ENCODE peak calls at places on chromosomes 13 and 19, in five cellular contexts. H is heart left ventricle; E is CD8-positive, alpha-beta T cell; W is cardiac muscle cell; N is tibial artery. O is an unnamed sample.

GRCh38 chr19:35513975-35514809 is 743 bp upstream of the DMKN start:
- DNase-seq in E (no peak), W (peak), N (no peak), H (no peak), O (no peak)

GRCh38 chr13:72164811-72165210 is 297.8 kb upstream of the DACH1 start:
- DNase-seq in N (no peak), W (no peak), H (no peak), E (no peak), O (no peak)

GRCh38 chr13:23455401-23456185 is 22.1 kb upstream of the SACS start:
- DNase-seq in N (no peak), W (no peak), E (no peak), H (no peak), O (no peak)

GRCh38 chr13:113930711-113931637 is 42.9 kb downstream of the C13orf46 start:
- DNase-seq in N (peak), W (no peak), H (no peak), E (peak), O (no peak)

GRCh38 chr13:22014469-22014868 is 343.6 kb downstream of the FGF9 start:
- DNase-seq in H (no peak), W (no peak), E (no peak), N (no peak), O (peak)

GRCh38 chr13:49220856-49221614 is 897 bp downstream of the MLNR start:
- DNase-seq in W (no peak), N (no peak), H (no peak), E (no peak), O (no peak)

GRCh38 chr19:18340990-18341868 is 831 bp downstream of the PGPEP1 start:
- DNase-seq in H (peak), E (peak), W (peak), N (peak), O (no peak)

GRCh38 chr13:110624766-110625756 is 9.7 kb downstream of the NAXD start:
- DNase-seq in H (no peak), N (no peak), E (no peak), W (no peak), O (no peak)

GRCh38 chr13:30340367-30341184 is 33.2 kb upstream of the KATNAL1 start:
- DNase-seq in H (peak), E (no peak), W (peak), N (peak), O (peak)

GRCh38 chr19:38044267-38045111 is 137.5 kb downstream of the SIPA1L3 start:
- DNase-seq in N (no peak), W (no peak), E (no peak), H (no peak), O (peak)

GRCh38 chr19:53308339-53308811 is 25.2 kb upstream of the ZNF845 start:
- DNase-seq in W (peak), N (no peak), E (peak), H (no peak), O (no peak)

GRCh38 chr19:34759218-34759917 is 13.6 kb downstream of the ZNF599 start:
- DNase-seq in E (no peak), N (no peak), H (no peak), W (no peak), O (no peak)

GRCh38 chr19:12034610-12035009 is 869 bp downstream of the ZNF433 start:
- DNase-seq in W (no peak), N (no peak), E (no peak), H (no peak), O (peak)
- H3K27ac ChIP-seq in W (peak), N (peak), E (no peak), H (peak), O (peak)

GRCh38 chr13:53206455-53206854 is 177.8 kb downstream of the OLFM4 start:
- DNase-seq in N (no peak), W (no peak), H (no peak), E (no peak), O (peak)
- TF ChIP-seq CTCF in N (no peak), W (peak), H (no peak), E (no peak), O (peak)

DNA sequence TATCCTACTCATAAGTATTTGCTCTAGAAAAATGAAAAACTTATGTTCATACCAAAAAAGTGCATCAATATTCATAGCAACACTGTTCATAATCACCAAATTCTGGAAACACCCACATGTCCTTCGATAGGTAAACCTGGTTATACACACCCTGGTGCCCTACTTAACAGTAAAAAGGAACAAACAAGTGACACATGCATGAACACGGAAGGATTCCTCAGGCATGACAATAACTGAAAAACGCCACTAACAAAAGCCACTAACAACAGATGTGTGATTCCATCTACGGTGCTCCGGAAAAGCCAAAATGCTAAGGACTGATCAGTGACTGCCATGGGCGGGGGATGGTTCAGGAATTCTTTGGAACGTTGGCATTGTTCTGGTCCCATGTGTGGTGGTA is 65.5 kb downstream of the STK24 start:
- DNase-seq in N (no peak), H (no peak), W (no peak), E (no peak), O (no peak)
- H3K27ac ChIP-seq in N (no peak), H (no peak), W (no peak), E (no peak), O (no peak)

DNA sequence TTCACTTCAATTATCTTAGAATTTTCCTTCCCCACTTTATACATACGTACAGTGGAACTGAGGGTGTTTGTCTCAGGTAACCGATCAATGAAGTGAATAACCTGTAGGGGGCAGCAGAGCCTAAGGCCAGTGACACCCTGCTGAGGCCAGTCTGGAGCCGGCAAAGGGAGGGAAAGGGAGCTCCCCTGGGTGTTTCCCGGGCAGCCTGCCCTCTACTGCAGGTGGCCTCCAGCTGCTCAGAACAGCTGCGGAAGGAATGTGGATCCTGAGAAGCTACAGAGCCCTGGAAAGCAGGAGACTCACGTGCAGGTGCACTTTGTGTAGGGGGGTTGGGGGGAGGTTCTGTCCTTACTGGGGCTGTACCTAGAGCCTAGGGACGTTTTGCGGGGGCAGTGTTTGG is 832 bp upstream of the ZNF491 start:
- DNase-seq in W (peak), E (peak), N (peak), H (peak), O (peak)
- TF ChIP-seq CTCF in W (peak), E (peak), N (peak), H (peak), O (peak)

GRCh38 chr13:28052945-28053344 is 47.4 kb downstream of the FLT3 start:
- DNase-seq in N (no peak), H (no peak), E (no peak), W (no peak), O (no peak)

GRCh38 chr13:28049215-28049614 is 51.2 kb downstream of the FLT3 start:
- DNase-seq in H (no peak), W (no peak), N (no peak), E (no peak), O (no peak)

GRCh38 chr13:28047784-28048388 is 52.5 kb downstream of the FLT3 start:
- DNase-seq in N (no peak), E (no peak), W (no peak), H (no peak), O (peak)

GRCh38 chr13:28048768-28049167 is 51.6 kb downstream of the FLT3 start:
- DNase-seq in N (no peak), H (no peak), W (no peak), E (no peak), O (no peak)

DNA sequence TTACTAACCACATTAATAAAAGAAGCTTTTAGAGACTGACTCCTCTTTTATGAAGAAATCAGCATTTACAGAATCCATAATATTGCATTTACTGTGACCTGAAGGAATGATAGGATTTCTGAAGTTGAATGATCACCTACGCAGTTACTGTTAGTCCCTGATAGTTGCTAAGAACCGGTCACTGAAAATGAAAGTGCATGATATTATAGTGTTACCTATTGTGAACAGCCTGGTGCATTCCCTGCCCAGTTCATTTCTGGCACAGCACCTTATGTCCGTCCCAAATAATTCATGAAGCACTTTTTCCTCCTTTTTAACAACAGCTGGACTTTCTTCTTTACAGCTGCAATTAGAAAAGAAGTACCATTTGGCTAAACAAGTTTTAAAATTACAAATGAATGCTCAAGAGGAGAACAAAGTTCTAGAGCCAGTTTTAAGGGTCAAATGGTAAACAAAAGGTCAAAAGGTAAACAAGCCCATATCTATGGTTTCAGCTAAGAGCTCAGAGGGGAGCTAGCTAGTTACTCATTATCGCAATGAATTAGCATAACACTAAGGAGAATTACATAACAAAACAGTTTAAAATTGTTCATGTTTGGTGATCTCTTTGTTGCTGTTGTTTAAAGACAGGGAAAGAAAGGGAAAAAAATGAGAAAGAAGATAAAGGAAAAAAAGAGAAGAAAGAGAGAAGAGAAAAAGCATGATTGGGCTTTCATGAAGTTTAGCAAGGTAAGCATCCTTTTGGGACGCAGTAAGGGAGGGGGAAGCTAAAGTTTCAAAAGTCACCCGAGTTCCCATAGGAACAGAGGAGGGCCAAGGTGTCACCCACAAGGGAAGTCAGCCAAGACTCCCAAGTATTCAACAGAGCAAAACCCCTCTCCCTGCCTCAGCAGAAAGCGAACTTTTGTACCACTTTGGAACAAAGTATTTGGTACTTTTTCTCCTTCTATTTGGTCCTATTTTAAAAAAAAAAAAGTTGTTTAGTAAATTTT is 50.2 kb downstream of the FLT3 start:
- DNase-seq in H (no peak), N (no peak), E (no peak), W (no peak), O (no peak)
- H3K27ac ChIP-seq in H (no peak), N (no peak), E (no peak), W (no peak), O (no peak)

DNA sequence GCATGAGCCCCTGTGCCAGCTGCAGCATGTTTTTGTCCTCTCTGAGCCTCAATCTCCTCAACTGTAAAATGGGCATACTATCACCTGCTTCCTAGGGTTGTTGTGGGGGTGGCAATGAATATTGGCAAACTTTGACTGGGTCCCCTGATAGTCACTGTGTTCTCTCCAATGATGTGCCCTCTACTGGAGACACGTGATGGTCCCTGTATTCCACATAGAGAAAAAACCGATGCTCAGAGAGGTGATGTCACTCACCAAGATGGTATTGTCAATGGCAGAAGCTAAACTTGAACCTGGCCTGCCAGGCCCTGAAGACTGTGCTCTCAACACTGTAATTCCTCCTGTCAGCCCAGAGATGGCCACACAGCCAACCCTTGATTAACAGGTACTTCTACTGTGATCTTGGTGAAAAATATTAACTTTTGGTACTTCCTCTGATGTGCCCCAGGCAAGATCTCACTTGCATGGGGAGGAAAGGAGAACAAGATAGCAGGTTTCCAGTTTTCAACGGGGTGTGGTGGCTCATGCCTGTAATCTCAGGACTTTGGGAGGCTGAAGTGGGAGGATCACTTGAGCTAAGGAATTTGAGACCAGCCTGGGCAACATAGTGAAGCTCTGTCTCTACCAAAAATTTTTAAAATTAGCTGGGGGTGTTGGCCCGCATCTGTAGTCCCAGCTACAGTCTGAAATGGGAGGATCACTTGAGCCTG is 3.6 kb downstream of the CEACAM20 start:
- DNase-seq in N (no peak), E (no peak), W (no peak), H (no peak), O (no peak)
- TF ChIP-seq CTCF in N (no peak), E (no peak), W (no peak), H (no peak), O (no peak)

DNA sequence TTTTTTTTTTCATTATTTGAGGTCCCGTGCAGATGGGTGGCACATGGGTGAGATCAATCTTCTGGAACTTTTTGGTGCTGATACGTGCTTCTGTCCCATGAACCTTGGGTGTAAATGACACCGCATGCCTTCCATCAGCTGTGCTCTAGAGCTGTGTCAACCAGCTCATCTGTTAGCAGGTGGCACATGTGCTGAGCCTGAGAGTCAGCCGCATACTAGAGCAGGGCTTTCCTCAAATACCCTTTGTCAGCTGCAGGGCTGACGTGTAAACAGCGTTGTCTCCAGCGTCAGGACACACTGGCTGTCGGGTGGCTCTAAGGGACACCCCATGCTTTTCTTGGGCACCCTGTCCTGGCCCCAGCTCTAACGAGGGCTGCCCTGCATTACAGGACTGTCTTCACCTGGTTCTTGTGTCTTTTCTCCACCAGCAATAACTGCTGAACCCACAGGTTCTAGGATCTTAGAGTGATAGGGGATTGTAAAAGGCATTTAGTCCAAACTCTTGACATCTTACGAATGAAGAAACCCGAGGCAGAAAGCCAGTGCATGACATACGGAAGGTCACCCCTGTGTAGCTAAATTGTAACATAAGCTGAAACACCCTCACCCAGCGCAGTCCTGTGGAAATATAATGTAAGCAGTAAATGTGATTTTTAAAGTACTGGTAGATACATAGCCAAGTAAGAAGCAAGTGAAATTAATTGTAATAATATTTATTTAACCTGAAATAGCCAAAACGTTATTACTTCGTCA is 119.5 kb downstream of the LRCH1 start:
- DNase-seq in N (no peak), H (no peak), E (no peak), W (no peak), O (no peak)
- H3K27ac ChIP-seq in N (no peak), H (no peak), E (no peak), W (peak), O (no peak)

DNA sequence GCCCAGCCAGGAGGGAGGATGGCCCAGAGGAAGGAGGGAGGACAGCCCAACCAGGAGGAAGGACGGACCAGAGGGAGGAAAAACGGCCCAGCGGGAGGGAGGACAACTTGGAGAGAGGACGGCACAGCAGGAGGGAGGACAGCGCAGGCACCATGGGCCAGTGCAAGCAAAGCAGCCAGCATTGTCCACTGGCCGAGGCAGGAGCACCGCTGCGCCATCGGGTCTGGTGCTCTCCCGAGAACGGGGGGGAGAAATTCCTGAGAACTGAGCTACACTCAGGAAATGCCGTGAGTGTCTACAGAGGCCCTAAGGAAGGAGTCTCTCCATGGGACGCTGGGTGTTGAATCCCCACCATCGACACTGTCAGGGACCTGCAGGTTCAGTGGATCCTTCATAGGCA is 38.5 kb upstream of the SOX1 start:
- DNase-seq in N (no peak), W (no peak), H (no peak), E (no peak), O (no peak)
- TF ChIP-seq CTCF in N (no peak), W (no peak), H (no peak), E (no peak), O (no peak)

GRCh38 chr13:93309886-93310520 is 83.4 kb downstream of the GPC6 start:
- DNase-seq in H (no peak), W (peak), E (no peak), N (no peak), O (no peak)
- H3K27ac ChIP-seq in H (no peak), W (no peak), E (no peak), N (no peak), O (no peak)

O was measured in RWPE1.